ENCODE peak calls at places on chromosome 4, in eight cellular contexts. D, T, B, G, K, J, E and S are unnamed samples. For H3K4me1, the result is how much of the 10 kb centered on the place peaks cover.

GRCh38 chr4:107148922-107149321 is 112.8 kb upstream of the DKK2 start:
- DNase-seq in D (no peak), T (no peak), B (no peak), G (no peak), K (no peak), J (no peak), E (no peak), S (no peak)

GRCh38 chr4:532588-533317 is 33.7 kb downstream of the PIGG start:
- DNase-seq in D (no peak), T (no peak), B (no peak), G (no peak), K (no peak), J (no peak), E (no peak), S (no peak)

GRCh38 chr4:181661090-181661489 is 582.1 kb upstream of the TENM3 start:
- DNase-seq in D (no peak), T (no peak), B (no peak), G (no peak), K (no peak), J (no peak), E (no peak), S (no peak)

GRCh38 chr4:128538111-128538882 is 250.7 kb upstream of the PGRMC2 start:
- DNase-seq in D (no peak), T (no peak), B (no peak), G (no peak), K (no peak), J (no peak), E (no peak), S (no peak)

GRCh38 chr4:37781134-37781455 is 45.4 kb upstream of the PGM2 start:
- DNase-seq in D (no peak), T (no peak), B (no peak), G (no peak), K (no peak), J (no peak), E (no peak), S (no peak)

GRCh38 chr4:175833574-175834350 is 21.7 kb upstream of the GPM6A start:
- DNase-seq in D (no peak), T (no peak), B (no peak), G (no peak), K (no peak), J (no peak), E (no peak), S (no peak)

GRCh38 chr4:123349401-123350190 is 47.0 kb upstream of the SPRY1 start:
- DNase-seq in D (no peak), T (no peak), B (no peak), G (no peak), K (peak), J (no peak), E (no peak), S (no peak)

GRCh38 chr4:1207603-1208265 is 35.4 kb upstream of the SPON2 start:
- DNase-seq in D (no peak), T (peak), B (no peak), G (peak), K (no peak), J (no peak), E (peak), S (peak)

GRCh38 chr4:15779789-15780188 is 1.7 kb downstream of the CD38 start:
- DNase-seq in D (no peak), T (no peak), B (no peak), G (no peak), K (no peak), J (no peak), E (no peak), S (no peak)

GRCh38 chr4:2935762-2936743 is 27.2 kb downstream of the NOP14 start:
- DNase-seq in D (no peak), T (no peak), B (no peak), G (no peak), K (peak), J (peak), E (peak), S (no peak)

GRCh38 chr4:119286377-119287002 is 35.4 kb downstream of the FABP2 start:
- DNase-seq in D (no peak), T (no peak), B (peak), G (peak), K (peak), J (no peak), E (no peak), S (no peak)

GRCh38 chr4:116233971-116234370 is 851.4 kb downstream of the TRAM1L1 start:
- DNase-seq in D (no peak), T (no peak), B (no peak), G (no peak), K (no peak), J (no peak), E (no peak), S (no peak)

GRCh38 chr4:38730830-38731646 is 51.8 kb downstream of the TLR10 start:
- DNase-seq in D (peak), T (peak), B (peak), G (peak), K (peak), J (peak), E (peak), S (peak)

GRCh38 chr4:125420499-125420898 is 105.7 kb downstream of the FAT4 start:
- DNase-seq in D (no peak), T (no peak), B (no peak), G (no peak), K (no peak), J (no peak), E (no peak), S (no peak)

GRCh38 chr4:65495439-65495838 is 174.8 kb downstream of the EPHA5 start:
- DNase-seq in D (no peak), T (no peak), B (no peak), G (no peak), K (no peak), J (no peak), E (no peak), S (no peak)

GRCh38 chr4:157389751-157390150 is 169.2 kb downstream of the GRIA2 start:
- DNase-seq in D (no peak), T (no peak), B (no peak), G (no peak), K (no peak), J (no peak), E (no peak), S (no peak)

GRCh38 chr4:186345184-186345583 is 79.2 kb downstream of the F11 start:
- DNase-seq in D (no peak), T (no peak), B (no peak), G (no peak), K (peak), J (no peak), E (no peak), S (no peak)

GRCh38 chr4:1512738-1513660 is 106.8 kb upstream of the NKX1-1 start:
- DNase-seq in D (no peak), T (peak), B (peak), G (peak), K (peak), J (no peak), E (peak), S (peak)

GRCh38 chr4:127188847-127189246 is 443.9 kb upstream of the INTU start:
- DNase-seq in D (no peak), T (no peak), B (no peak), G (no peak), K (no peak), J (no peak), E (no peak), S (no peak)

GRCh38 chr4:74283614-74284013 is 24.7 kb upstream of the EPGN start:
- DNase-seq in D (no peak), T (no peak), B (peak), G (no peak), K (no peak), J (no peak), E (no peak), S (no peak)

GRCh38 chr4:153222790-153223417 is 18.7 kb downstream of the TRIM2 start:
- DNase-seq in D (no peak), T (peak), B (peak), G (peak), K (peak), J (no peak), E (peak), S (peak)

GRCh38 chr4:42710329-42710728 is 53.4 kb upstream of the ATP8A1 start:
- DNase-seq in D (no peak), T (no peak), B (no peak), G (no peak), K (no peak), J (no peak), E (no peak), S (no peak)

GRCh38 chr4:82861529-82861928 is 29.4 kb downstream of the SEC31A start:
- DNase-seq in D (no peak), T (no peak), B (no peak), G (no peak), K (no peak), J (no peak), E (no peak), S (no peak)

GRCh38 chr4:14771504-14772175 is 230.6 kb upstream of the CPEB2 start:
- DNase-seq in D (no peak), T (no peak), B (no peak), G (no peak), K (no peak), J (no peak), E (no peak), S (no peak)

GRCh38 chr4:177051473-177052060 is 258.1 kb upstream of the NEIL3 start:
- DNase-seq in D (no peak), T (peak), B (no peak), G (no peak), K (peak), J (no peak), E (no peak), S (no peak)

GRCh38 chr4:10173039-10173753 is 56.6 kb upstream of the WDR1 start:
- DNase-seq in D (no peak), T (peak), B (peak), G (no peak), K (peak), J (no peak), E (no peak), S (no peak)
- TF ChIP-seq CTCF in D (peak), T (no peak), B (no peak), G (no peak), K (no peak), J (no peak), E (no peak), S (no peak)

GRCh38 chr4:137543650-137544049 is 11.4 kb upstream of the PCDH18 start:
- DNase-seq in D (no peak), T (no peak), B (no peak), G (no peak), K (no peak), J (no peak), E (no peak), S (no peak)

GRCh38 chr4:137541866-137542648 is 9.8 kb upstream of the PCDH18 start:
- DNase-seq in D (no peak), T (no peak), B (no peak), G (no peak), K (no peak), J (no peak), E (no peak), S (no peak)

GRCh38 chr4:137543198-137543597 is 10.9 kb upstream of the PCDH18 start:
- DNase-seq in D (no peak), T (no peak), B (no peak), G (no peak), K (no peak), J (no peak), E (no peak), S (no peak)

GRCh38 chr4:137540356-137540755 is 8.1 kb upstream of the PCDH18 start:
- DNase-seq in D (no peak), T (no peak), B (no peak), G (no peak), K (no peak), J (no peak), E (no peak), S (no peak)

GRCh38 chr4:137541181-137541580 is 8.9 kb upstream of the PCDH18 start:
- DNase-seq in D (no peak), T (no peak), B (no peak), G (no peak), K (no peak), J (no peak), E (no peak), S (no peak)
- H3K4me1 ChIP-seq in D (under half), T (under half), B (under half), G (under half), K (under half), J (under half), E (under half), S (under half)

GRCh38 chr4:8547108-8547911 is 32.9 kb upstream of the GPR78 start:
- DNase-seq in D (no peak), T (no peak), B (no peak), G (no peak), K (no peak), J (no peak), E (no peak), S (no peak)
- TF ChIP-seq CTCF in D (peak), T (peak), B (peak), G (no peak), K (peak), J (no peak), E (no peak), S (no peak)

GRCh38 chr4:137663376-137664054 is 131.2 kb upstream of the PCDH18 start:
- DNase-seq in D (no peak), T (no peak), B (no peak), G (no peak), K (peak), J (no peak), E (no peak), S (no peak)
- H3K4me1 ChIP-seq in D (under half), T (under half), B (under half), G (under half), K (under half), J (under half), E (under half), S (under half)

GRCh38 chr4:151772322-151772721 is 11.5 kb upstream of the GATB start:
- DNase-seq in D (no peak), T (no peak), B (no peak), G (no peak), K (no peak), J (no peak), E (no peak), S (no peak)

GRCh38 chr4:151768835-151769234 is 8.0 kb upstream of the GATB start:
- DNase-seq in D (no peak), T (no peak), B (no peak), G (no peak), K (no peak), J (no peak), E (no peak), S (no peak)

GRCh38 chr4:151771664-151772063 is 10.9 kb upstream of the GATB start:
- DNase-seq in D (no peak), T (no peak), B (no peak), G (no peak), K (no peak), J (no peak), E (no peak), S (no peak)

GRCh38 chr4:151770154-151770553 is 9.3 kb upstream of the GATB start:
- DNase-seq in D (no peak), T (no peak), B (no peak), G (no peak), K (no peak), J (no peak), E (no peak), S (no peak)

DNA sequence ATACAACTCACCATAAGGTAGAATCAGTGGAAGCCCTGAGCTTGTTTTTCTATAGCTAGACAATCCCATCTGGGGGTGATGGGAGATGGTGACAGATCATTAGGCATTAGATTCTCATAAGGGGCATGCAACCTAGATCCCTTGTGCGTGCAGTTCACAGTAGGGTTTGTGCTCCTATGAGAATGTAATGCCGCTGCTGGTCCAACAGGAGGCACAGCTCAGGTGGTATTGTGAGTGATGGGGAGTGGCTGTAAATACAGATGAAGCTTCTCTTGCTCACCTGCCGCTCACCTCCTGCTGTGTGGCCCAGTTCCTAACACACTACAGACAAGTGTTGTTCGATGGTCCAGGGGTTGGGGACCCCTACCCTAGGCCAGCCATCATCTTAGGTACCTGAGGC is 5.9 kb upstream of the GATB start:
- DNase-seq in D (no peak), T (peak), B (no peak), G (no peak), K (no peak), J (no peak), E (no peak), S (peak)
- TF ChIP-seq CTCF in D (no peak), T (peak), B (no peak), G (no peak), K (peak), J (peak), E (no peak), S (no peak)